ENCODE peak calls at places on chromosomes 5 and 9, in four cellular contexts. D, O, E and B are unnamed samples.

GRCh38 chr5:39947657-39948056 is 522.9 kb upstream of the DAB2 start:
- DNase-seq in D (no peak), O (no peak), E (peak), B (no peak)

GRCh38 chr9:85742630-85742928 is 825 bp upstream of the AGTPBP1 start:
- DNase-seq in D (no peak), O (no peak), E (no peak), B (no peak)

GRCh38 chr5:107671742-107672211 is 1.0 kb upstream of the EFNA5 start:
- DNase-seq in D (no peak), O (no peak), E (peak), B (no peak)

GRCh38 chr5:170572453-170572852 is 68.6 kb downstream of the KCNIP1 start:
- DNase-seq in D (no peak), O (no peak), E (no peak), B (no peak)

GRCh38 chr5:10912435-10912834 is 151.4 kb upstream of the DAP start:
- DNase-seq in D (no peak), O (no peak), E (no peak), B (no peak)

GRCh38 chr5:172830275-172830799 is 3.7 kb upstream of the ERGIC1 start:
- DNase-seq in D (no peak), O (no peak), E (no peak), B (no peak)

GRCh38 chr5:175900131-175900530 is 28.8 kb downstream of the CPLX2 start:
- DNase-seq in D (no peak), O (no peak), E (no peak), B (no peak)

GRCh38 chr5:167245871-167246270 is 1045.6 kb upstream of the WWC1 start:
- DNase-seq in D (no peak), O (no peak), E (no peak), B (no peak)

GRCh38 chr9:116471093-116471906 is 215.8 kb upstream of the TRIM32 start:
- DNase-seq in D (no peak), O (no peak), E (peak), B (no peak)

GRCh38 chr9:135032868-135033460 is 54.5 kb upstream of the OLFM1 start:
- DNase-seq in D (no peak), O (no peak), E (no peak), B (no peak)

GRCh38 chr5:6634788-6635430 is 1.7 kb downstream of the SRD5A1 start:
- DNase-seq in D (no peak), O (no peak), E (no peak), B (no peak)

DNA sequence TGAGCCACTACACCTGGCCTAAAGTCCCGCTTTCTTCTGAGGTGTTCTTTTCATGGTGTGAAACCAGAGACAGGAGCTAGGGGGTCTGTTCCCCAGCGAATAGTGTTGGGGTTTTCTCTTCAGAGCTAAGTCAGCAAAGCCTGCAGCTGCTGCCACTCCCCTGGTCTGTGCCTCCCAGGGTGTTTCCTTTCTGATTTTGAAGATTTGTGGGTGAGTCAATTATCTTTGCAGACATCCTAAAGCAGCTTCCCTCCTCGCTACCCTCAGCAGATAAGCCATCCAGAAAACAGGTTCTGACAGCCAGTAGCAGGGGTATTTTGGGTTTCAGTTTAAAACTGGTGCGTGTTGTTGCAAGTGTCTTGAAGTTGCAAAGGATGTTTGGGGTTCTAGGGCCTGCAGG is 71.9 kb upstream of the IQGAP2 start:
- DNase-seq in D (peak), O (no peak), E (no peak), B (no peak)
- H3K4me3 ChIP-seq in D (no peak), O (peak), E (no peak), B (peak)

GRCh38 chr5:88886756-88887741 is 4.1 kb upstream of the MEF2C start:
- DNase-seq in D (no peak), O (no peak), E (no peak), B (no peak)

GRCh38 chr5:88884435-88884877 is 1.5 kb upstream of the MEF2C start:
- DNase-seq in D (no peak), O (no peak), E (no peak), B (no peak)

GRCh38 chr5:88885043-88885442 is 2.1 kb upstream of the MEF2C start:
- DNase-seq in D (no peak), O (no peak), E (no peak), B (no peak)

GRCh38 chr5:88888291-88888690 is 5.3 kb upstream of the MEF2C start:
- DNase-seq in D (no peak), O (no peak), E (no peak), B (no peak)

DNA sequence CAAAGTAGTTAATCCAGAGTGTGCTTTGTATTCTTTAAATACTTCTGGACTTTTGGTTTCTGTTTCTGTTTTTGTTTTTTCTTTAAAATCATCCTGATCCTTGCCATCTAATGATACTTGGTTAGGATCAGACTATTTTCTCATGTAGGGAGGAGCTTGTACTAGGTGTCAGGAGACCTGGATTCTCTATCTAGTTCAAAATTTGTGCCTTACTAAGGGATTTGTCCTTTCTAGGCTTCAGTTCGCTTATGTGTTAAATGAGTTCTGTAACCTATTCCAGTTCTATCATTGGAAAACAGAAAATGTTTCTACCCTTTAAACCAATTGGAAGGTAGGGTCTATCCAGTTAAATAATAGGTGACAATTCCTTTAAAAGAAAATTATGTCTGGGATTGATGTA is 3.3 kb upstream of the MEF2C start:
- DNase-seq in D (no peak), O (no peak), E (no peak), B (no peak)
- H3K4me3 ChIP-seq in D (no peak), O (no peak), E (no peak), B (no peak)

DNA sequence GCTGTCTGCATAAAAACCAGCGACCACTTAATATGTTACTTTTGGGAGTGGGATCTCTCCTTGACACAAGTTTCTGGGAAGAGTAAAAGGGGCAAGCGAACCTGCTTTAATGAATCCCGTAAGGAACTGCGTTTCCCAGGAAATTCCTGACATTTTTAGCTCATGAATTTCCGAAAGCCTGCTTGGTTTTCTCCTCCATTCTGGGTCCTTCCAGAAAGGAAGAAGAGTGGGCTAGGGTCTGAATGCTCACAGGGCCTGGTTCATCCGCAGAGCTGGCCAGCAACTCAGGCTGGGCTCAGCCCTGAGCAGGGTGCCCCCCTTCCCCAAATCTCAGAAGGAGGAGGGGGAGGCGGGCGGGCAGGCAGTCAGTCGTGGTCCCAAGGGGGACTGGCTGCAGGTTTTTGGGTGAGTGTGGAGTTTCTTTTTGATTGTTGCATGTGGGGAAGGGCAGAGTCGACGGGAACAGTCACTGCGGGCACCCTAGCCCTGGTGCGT is 1.2 kb upstream of the PURA start:
- DNase-seq in D (no peak), O (no peak), E (no peak), B (no peak)
- H3K4me3 ChIP-seq in D (peak), O (peak), E (peak), B (peak)

GRCh38 chr9:81499021-81499454 is 190.3 kb downstream of the TLE1 start:
- DNase-seq in D (no peak), O (no peak), E (peak), B (no peak)

GRCh38 chr9:81498576-81498975 is 190.8 kb downstream of the TLE1 start:
- DNase-seq in D (no peak), O (no peak), E (no peak), B (no peak)

GRCh38 chr9:81497096-81497495 is 192.3 kb downstream of the TLE1 start:
- DNase-seq in D (no peak), O (no peak), E (no peak), B (no peak)

DNA sequence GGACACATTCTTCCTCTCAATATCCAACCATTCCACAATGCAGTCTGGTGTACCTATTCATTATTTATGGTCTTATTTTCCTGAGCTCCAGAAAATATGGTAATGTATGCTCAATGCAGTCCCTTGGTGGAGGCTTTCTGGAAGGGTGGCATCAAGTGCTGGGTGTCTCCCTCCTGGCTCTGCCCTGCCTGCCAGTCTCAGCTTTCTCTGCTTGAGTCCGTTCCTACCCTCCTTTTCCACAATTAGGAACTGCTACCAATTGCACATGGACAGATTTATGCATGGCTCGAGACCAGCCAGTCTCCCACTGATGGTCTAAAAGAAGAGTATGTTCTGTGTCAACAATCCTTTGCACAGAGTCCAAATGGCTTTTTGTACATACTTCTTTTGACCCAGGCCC is 189.8 kb downstream of the TLE1 start:
- DNase-seq in D (no peak), O (no peak), E (no peak), B (no peak)
- H3K4me3 ChIP-seq in D (no peak), O (no peak), E (no peak), B (no peak)

GRCh38 chr5:141343953-141344463 is 379 bp downstream of the PCDHGA3 start:
- DNase-seq in D (no peak), O (no peak), E (no peak), B (no peak)
- H3K4me3 ChIP-seq in D (no peak), O (no peak), E (peak), B (no peak)

DNA sequence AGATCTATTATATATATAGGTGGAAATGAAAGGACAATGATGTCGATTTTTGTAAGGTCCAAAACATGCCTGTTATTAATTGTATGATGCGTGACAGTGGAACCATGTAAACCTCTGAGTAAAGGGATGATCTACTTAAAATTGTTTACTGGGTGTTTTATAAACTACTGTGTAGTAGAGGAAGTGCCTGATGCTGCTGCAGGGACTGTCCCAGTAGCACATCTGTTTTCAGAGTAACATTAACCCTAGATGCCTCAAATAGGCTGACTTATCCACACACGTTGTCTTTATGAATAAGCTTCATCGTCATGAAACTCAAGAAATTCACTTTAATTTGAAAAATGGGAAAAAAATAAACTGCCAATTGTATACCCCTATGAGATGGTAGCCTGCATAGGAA is 1.7 kb downstream of the CAMK4 start:
- DNase-seq in D (no peak), O (no peak), E (no peak), B (no peak)
- H3K4me3 ChIP-seq in D (peak), O (peak), E (no peak), B (peak)